ENCODE peak calls at places on chromosomes 3 and 15, in five cellular contexts. W is colonic mucosa, M is left ventricle myocardium inferior, Q is WERI-Rb-1, B is fibroblast of lung. D is an unnamed sample.

GRCh38 chr3:134625885-134626741 is 24.7 kb downstream of the KY start:
- DNase-seq in W (peak; percentile 10), M (no peak), Q (peak; percentile 2), B (no peak), D (no peak)

GRCh38 chr15:100131321-100132224 is 210.2 kb downstream of the ADAMTS17 start:
- DNase-seq in W (no peak), M (peak; percentile 68), Q (no peak), B (peak; percentile 71), D (no peak)

GRCh38 chr3:36991923-36992805 is 767 bp downstream of the EPM2AIP1 start:
- DNase-seq in W (no peak), M (no peak), Q (no peak), B (peak; percentile 83), D (peak; percentile 58)

GRCh38 chr3:14505803-14506500 is 34.2 kb downstream of the GRIP2 start:
- DNase-seq in W (no peak), M (no peak), Q (peak; percentile 6), B (no peak), D (no peak)

GRCh38 chr3:31919528-31919927 is 61.5 kb downstream of the OSBPL10 start:
- DNase-seq in W (no peak), M (no peak), Q (no peak), B (no peak), D (no peak)

GRCh38 chr15:85730001-85730820 is 64.5 kb downstream of the KLHL25 start:
- DNase-seq in W (peak; percentile 70), M (no peak), Q (no peak), B (peak; percentile 51), D (peak; percentile 63)

GRCh38 chr15:98321916-98322315 is 326.4 kb upstream of the IGF1R start:
- DNase-seq in W (no peak), M (no peak), Q (no peak), B (no peak), D (no peak)

GRCh38 chr15:66128116-66128715 is 125.3 kb downstream of the MEGF11 start:
- DNase-seq in W (no peak), M (no peak), Q (no peak), B (no peak), D (no peak)

GRCh38 chr3:39075910-39076309 is 24.1 kb downstream of the WDR48 start:
- DNase-seq in W (no peak), M (no peak), Q (no peak), B (no peak), D (no peak)

GRCh38 chr3:28682126-28682525 is 333.5 kb upstream of the AZI2 start:
- DNase-seq in W (no peak), M (no peak), Q (no peak), B (no peak), D (no peak)

GRCh38 chr3:18035641-18036466 is 293.4 kb upstream of the TBC1D5 start:
- DNase-seq in W (no peak), M (no peak), Q (no peak), B (no peak), D (no peak)

GRCh38 chr3:171972965-171973364 is 66.4 kb upstream of the FNDC3B start:
- DNase-seq in W (no peak), M (peak; percentile 68), Q (no peak), B (peak; percentile 65), D (no peak)

GRCh38 chr3:4533489-4534443 is 40.6 kb downstream of the ITPR1 start:
- DNase-seq in W (peak; percentile 22), M (no peak), Q (peak; percentile 28), B (peak; percentile 10), D (no peak)

GRCh38 chr3:137100326-137100725 is 142.5 kb downstream of the IL20RB start:
- DNase-seq in W (no peak), M (no peak), Q (no peak), B (no peak), D (no peak)

GRCh38 chr3:132641837-132642538 is 17.6 kb downstream of the ACAD11 start:
- DNase-seq in W (no peak), M (no peak), Q (no peak), B (peak; percentile 43), D (peak; percentile 60)

GRCh38 chr15:68550498-68551295 is 28.1 kb upstream of the CORO2B start:
- DNase-seq in W (peak; percentile 77), M (peak; percentile 70), Q (peak; percentile 82), B (peak; percentile 31), D (no peak)

GRCh38 chr3:72816843-72817485 is 31.3 kb downstream of the SHQ1 start:
- DNase-seq in W (no peak), M (no peak), Q (no peak), B (no peak), D (no peak)

GRCh38 chr3:51966486-51966885 is 768 bp downstream of the PCBP4 start:
- DNase-seq in W (no peak), M (no peak), Q (peak; percentile 62), B (no peak), D (no peak)

GRCh38 chr3:32685604-32686185 is 707 bp downstream of the CNOT10 start:
- DNase-seq in W (no peak), M (no peak), Q (no peak), B (peak; percentile 15), D (peak; percentile 12)

GRCh38 chr3:194395767-194396527 is 3.1 kb downstream of the GP5 start:
- DNase-seq in W (peak; percentile 64), M (peak; percentile 27), Q (no peak), B (no peak), D (no peak)

GRCh38 chr3:155064920-155065319 is 15.2 kb upstream of the MME start:
- DNase-seq in W (no peak), M (no peak), Q (no peak), B (no peak), D (no peak)

GRCh38 chr15:76460347-76460746 is 123.8 kb downstream of the ISL2 start:
- DNase-seq in W (no peak), M (no peak), Q (no peak), B (no peak), D (no peak)

GRCh38 chr3:164418426-164418825 is 659.9 kb downstream of the SI start:
- DNase-seq in W (peak; percentile 33), M (no peak), Q (no peak), B (peak; percentile 1), D (no peak)

GRCh38 chr15:68424754-68425390 is 7.1 kb downstream of the ITGA11 start:
- DNase-seq in W (no peak), M (no peak), Q (no peak), B (peak; percentile 61), D (no peak)

GRCh38 chr3:184742676-184743135 is 30.8 kb upstream of the MAGEF1 start:
- DNase-seq in W (no peak), M (no peak), Q (peak; percentile 78), B (no peak), D (no peak)

DNA sequence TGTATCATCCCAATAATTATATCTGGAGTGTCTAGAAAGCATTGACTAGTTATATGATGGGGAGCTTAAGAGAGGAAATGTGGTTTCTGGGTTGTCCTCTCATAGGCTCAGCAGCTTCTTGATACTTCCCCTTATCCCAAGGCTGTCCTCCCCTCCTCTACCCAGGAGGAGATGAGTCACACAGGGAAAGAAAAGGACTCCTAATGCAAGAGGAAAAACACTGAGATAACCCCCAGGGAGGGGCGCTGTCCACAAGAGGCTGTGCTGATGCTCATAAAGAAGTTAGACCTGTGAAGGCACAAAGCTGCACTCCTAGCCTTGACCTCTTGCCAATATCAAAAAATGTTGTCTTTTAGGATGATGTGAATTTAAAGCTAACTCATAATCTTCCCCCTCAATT is 28.8 kb upstream of the GYG1 start:
- DNase-seq in W (no peak), M (no peak), Q (peak; percentile 56), B (peak; percentile 84), D (peak; percentile 60)
- TF ChIP-seq CTCF in W (no peak), M (no peak), Q (peak; percentile 40), B (peak; percentile 17), D (peak; percentile 55)

DNA sequence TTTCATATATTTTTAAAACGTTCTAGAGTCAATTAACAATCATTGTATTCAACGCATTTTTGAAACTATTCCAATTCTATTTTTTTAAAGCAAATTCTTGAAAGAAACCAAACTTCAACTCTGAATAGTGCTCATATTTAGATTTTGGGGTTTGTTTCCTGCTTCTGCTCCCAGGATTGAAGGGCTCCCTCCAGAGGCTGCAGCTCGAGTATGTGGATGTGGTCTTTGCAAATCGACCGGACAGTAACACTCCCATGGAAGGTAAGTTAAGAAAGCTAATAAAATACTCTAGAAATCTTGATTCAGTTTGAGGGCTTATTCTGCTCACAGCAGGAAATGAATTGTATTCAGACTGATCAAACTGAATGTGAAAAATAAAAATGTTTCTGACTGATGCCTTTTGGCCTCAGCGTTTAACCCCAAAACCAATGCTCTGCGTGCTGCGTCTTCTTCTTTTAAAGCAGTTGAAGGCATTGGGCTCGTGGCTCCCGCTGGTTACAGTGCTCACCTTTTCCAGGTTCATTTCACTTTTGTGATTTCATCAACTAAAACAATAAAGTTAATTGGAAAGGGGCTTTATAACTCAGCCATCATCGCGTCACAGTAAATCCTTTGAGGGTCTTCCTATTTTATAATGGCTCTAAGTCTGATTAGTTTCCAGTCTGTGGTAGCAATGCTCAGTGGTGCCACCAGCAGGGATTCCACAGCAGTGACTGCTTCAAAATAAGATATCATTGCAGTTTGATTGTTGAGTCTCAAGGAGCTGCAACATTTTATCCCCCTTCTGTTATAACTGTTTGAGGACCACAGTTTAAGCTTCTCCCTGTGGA is 80.1 kb downstream of the SSR3 start:
- DNase-seq in W (no peak), M (no peak), Q (peak; percentile 17), B (peak; percentile 29), D (no peak)
- TF ChIP-seq CTCF in W (no peak), M (peak; percentile 48), Q (peak; percentile 61), B (peak; percentile 55), D (peak; percentile 29)

GRCh38 chr3:128689060-128689459 is 36.9 kb upstream of the RAB7A start:
- DNase-seq in W (no peak), M (no peak), Q (no peak), B (no peak), D (no peak)

GRCh38 chr3:128697336-128697735 is 28.6 kb upstream of the RAB7A start:
- DNase-seq in W (no peak), M (no peak), Q (no peak), B (no peak), D (no peak)

GRCh38 chr3:128698211-128699011 is 27.6 kb upstream of the RAB7A start:
- DNase-seq in W (peak; percentile 35), M (peak; percentile 38), Q (no peak), B (peak; percentile 34), D (no peak)

DNA sequence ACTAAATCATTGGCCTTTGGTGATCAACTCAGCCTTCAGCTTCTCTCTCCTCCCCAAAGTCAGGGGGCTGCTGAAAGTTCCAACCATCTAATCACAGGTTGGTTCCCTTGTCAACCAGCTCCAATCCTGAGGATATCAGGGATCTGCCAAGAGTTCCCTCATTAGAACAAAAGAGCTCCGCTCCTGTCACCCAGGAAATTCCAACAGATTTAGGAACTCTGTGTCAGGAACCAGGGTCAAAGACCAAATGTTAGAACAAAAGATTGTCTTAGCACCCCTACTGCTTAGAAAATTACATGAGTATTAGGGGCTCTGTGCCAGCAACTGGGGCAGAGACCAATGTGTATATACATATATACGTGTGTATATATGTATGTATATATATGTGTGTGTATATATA is 32.3 kb upstream of the RAB7A start:
- DNase-seq in W (no peak), M (no peak), Q (no peak), B (no peak), D (no peak)
- TF ChIP-seq CTCF in W (no peak), M (no peak), Q (no peak), B (no peak), D (no peak)

GRCh38 chr3:5731100-5731499 is 543.6 kb downstream of the EDEM1 start:
- DNase-seq in W (no peak), M (no peak), Q (no peak), B (no peak), D (no peak)
- TF ChIP-seq CTCF in W (peak; percentile 45), M (peak; percentile 34), Q (peak; percentile 50), B (no peak), D (peak; percentile 24)

D was measured in HFFc6.